ENCODE peak calls at places on chromosomes 7 and 10, in four cellular contexts. I is A549; P is MM.1S; V is effector memory CD4-positive, alpha-beta T cell. Y is an unnamed sample.

GRCh38 chr10:55509168-55509567 is 708.1 kb upstream of the PCDH15 start:
- DNase-seq in I (no peak), P (peak; percentile 51), V (no peak), Y (no peak)

GRCh38 chr7:102891693-102892261 is 21.0 kb upstream of the LRRC17 start:
- DNase-seq in I (peak; percentile 53), P (no peak), V (no peak), Y (no peak)

GRCh38 chr7:32892521-32893224 is 1.1 kb upstream of the KBTBD2 start:
- DNase-seq in I (no peak), P (peak; percentile 55), V (no peak), Y (peak; percentile 25)

GRCh38 chr10:77279207-77279606 is 358.4 kb downstream of the KCNMA1 start:
- DNase-seq in I (no peak), P (no peak), V (no peak), Y (no peak)

GRCh38 chr7:132004528-132004927 is 448.1 kb upstream of the PODXL start:
- DNase-seq in I (no peak), P (no peak), V (no peak), Y (peak; percentile 53)

GRCh38 chr10:1661861-1662260 is 75.5 kb downstream of the ADARB2 start:
- DNase-seq in I (no peak), P (no peak), V (no peak), Y (no peak)

GRCh38 chr10:68163735-68164134 is 54.4 kb downstream of the MYPN start:
- DNase-seq in I (no peak), P (no peak), V (no peak), Y (no peak)

GRCh38 chr10:48682265-48682664 is 2.4 kb upstream of the WDFY4 start:
- DNase-seq in I (no peak), P (no peak), V (no peak), Y (no peak)

GRCh38 chr7:15684834-15685233 is 1.6 kb downstream of the MEOX2 start:
- DNase-seq in I (no peak), P (no peak), V (no peak), Y (no peak)

GRCh38 chr7:143408686-143409551 is at the start of gene EPHA1:
- DNase-seq in I (peak; percentile 65), P (peak; percentile 90), V (peak; percentile 32), Y (peak; percentile 96)

GRCh38 chr7:116952640-116953371 is 495 bp upstream of the ST7 start:
- DNase-seq in I (peak; percentile 21), P (peak; percentile 85), V (no peak), Y (peak; percentile 82)

GRCh38 chr10:62582098-62582705 is 208.0 kb downstream of the ZNF365 start:
- DNase-seq in I (no peak), P (no peak), V (no peak), Y (no peak)

GRCh38 chr7:97503367-97504094 is 228.4 kb upstream of the TAC1 start:
- DNase-seq in I (no peak), P (no peak), V (no peak), Y (no peak)

GRCh38 chr7:23570592-23571200 is 26.5 kb upstream of the CCDC126 start:
- DNase-seq in I (peak; percentile 67), P (peak; percentile 71), V (peak; percentile 28), Y (peak; percentile 88)

GRCh38 chr10:4725917-4726606 is 99.9 kb upstream of the AKR1E2 start:
- DNase-seq in I (peak; percentile 26), P (no peak), V (no peak), Y (no peak)

GRCh38 chr7:7177044-7177517 is 5.3 kb upstream of the C1GALT1 start:
- DNase-seq in I (peak; percentile 51), P (no peak), V (no peak), Y (peak; percentile 92)

GRCh38 chr10:126955934-126956711 is 50.9 kb downstream of the DOCK1 start:
- DNase-seq in I (no peak), P (no peak), V (no peak), Y (no peak)

GRCh38 chr10:8628351-8628750 is 573.9 kb downstream of the GATA3 start:
- DNase-seq in I (peak; percentile 8), P (no peak), V (no peak), Y (peak; percentile 32)

GRCh38 chr7:95811846-95812445 is 39.6 kb downstream of the DYNC1I1 start:
- DNase-seq in I (no peak), P (no peak), V (no peak), Y (no peak)

GRCh38 chr10:10816453-10816852 is 201.2 kb upstream of the CELF2 start:
- DNase-seq in I (no peak), P (no peak), V (no peak), Y (no peak)

GRCh38 chr10:125263551-125263950 is 103.2 kb upstream of the CTBP2 start:
- DNase-seq in I (peak; percentile 46), P (no peak), V (no peak), Y (peak; percentile 97)

GRCh38 chr7:3309140-3309539 is 8.1 kb downstream of the SDK1 start:
- DNase-seq in I (no peak), P (no peak), V (no peak), Y (no peak)

GRCh38 chr10:69419096-69419760 is 2.5 kb upstream of the TACR2 start:
- DNase-seq in I (no peak), P (no peak), V (no peak), Y (no peak)

GRCh38 chr7:98740643-98741042 is 123.6 kb downstream of the NPTX2 start:
- DNase-seq in I (no peak), P (no peak), V (no peak), Y (no peak)

GRCh38 chr10:65320256-65321026 is 1605.4 kb upstream of the LRRTM3 start:
- DNase-seq in I (no peak), P (no peak), V (no peak), Y (peak; percentile 27)

GRCh38 chr10:5206799-5207198 is 10.2 kb downstream of the AKR1C4 start:
- DNase-seq in I (no peak), P (no peak), V (no peak), Y (no peak)

GRCh38 chr7:30800785-30801252 is 29.6 kb downstream of the MINDY4 start:
- DNase-seq in I (peak; percentile 79), P (peak; percentile 52), V (no peak), Y (peak; percentile 74)

GRCh38 chr10:121978511-121978910 is 3.5 kb upstream of the NSMCE4A start:
- DNase-seq in I (no peak), P (no peak), V (no peak), Y (no peak)

GRCh38 chr7:21276471-21277035 is 151.3 kb upstream of the SP4 start:
- DNase-seq in I (no peak), P (no peak), V (no peak), Y (peak; percentile 49)

DNA sequence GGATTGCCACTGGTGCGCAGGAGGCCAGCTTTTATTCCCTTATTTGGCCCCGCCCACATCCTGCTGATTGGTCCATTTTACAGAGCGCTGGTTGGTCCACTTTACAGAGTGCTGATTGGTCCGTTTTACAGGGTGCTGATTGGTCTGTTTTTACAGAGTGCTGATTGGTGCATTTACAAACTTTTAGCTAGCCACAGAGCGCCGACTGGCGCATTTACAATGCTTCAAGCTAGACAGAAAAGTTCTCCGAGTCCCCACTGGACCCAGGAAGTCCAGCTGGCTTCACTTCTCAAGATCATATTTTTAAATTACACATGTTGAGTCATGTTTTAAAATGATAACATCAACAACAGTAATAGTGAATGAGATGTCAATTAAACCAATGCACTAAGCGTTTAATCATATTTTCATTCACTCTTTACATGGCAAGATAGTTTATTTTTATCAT is 128.3 kb downstream of the CUBN start:
- DNase-seq in I (no peak), P (no peak), V (no peak), Y (no peak)
- H3K4me1 ChIP-seq in I (no peaks in the 10 kb centered on the region), P (peaks cover 20% of the 10 kb centered on the region), V (peaks cover 28% of the 10 kb centered on the region), Y (peaks cover 9% of the 10 kb centered on the region)

GRCh38 chr7:130904031-130904757 is 170.2 kb upstream of the KLF14 start:
- DNase-seq in I (peak; percentile 80), P (no peak), V (no peak), Y (peak; percentile 77)

GRCh38 chr7:130901209-130901783 is 167.3 kb upstream of the KLF14 start:
- DNase-seq in I (peak; percentile 74), P (no peak), V (no peak), Y (no peak)

GRCh38 chr7:130904792-130905191 is 170.8 kb upstream of the KLF14 start:
- DNase-seq in I (no peak), P (no peak), V (no peak), Y (no peak)

GRCh38 chr7:130902755-130903357 is 168.8 kb upstream of the KLF14 start:
- DNase-seq in I (no peak), P (no peak), V (no peak), Y (no peak)

DNA sequence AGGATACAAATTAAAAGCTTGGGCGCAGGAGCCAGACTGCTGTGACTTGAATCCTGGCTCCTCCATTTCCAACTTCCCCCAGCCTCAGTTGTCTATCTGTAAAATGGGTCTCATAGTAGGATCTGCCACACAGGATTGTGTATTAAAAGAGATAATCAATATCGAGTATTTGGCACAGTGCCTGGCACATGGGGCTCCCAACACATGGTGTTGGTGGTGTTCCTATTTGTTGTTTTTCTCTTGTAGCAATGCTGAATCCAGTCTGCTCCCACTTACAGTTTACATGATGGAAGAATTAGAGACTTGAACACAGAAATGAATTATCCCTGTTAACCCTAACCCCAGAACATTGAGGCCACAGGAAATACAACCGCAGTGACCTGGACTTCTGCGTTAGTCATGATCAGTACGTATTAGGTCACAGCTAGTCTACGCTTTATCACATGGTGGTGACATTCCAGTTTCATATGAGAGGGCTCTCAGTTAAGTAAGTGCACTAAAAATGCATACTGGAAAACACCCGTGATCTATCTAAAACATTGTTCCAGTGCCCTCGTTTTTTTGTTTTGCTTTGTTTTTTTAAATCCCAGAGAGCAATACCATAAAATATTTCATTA is 169.5 kb upstream of the KLF14 start:
- DNase-seq in I (no peak), P (no peak), V (peak; percentile 50), Y (no peak)
- H3K4me1 ChIP-seq in I (peaks cover 94% of the 10 kb centered on the region), P (no peaks in the 10 kb centered on the region), V (peaks cover 19% of the 10 kb centered on the region), Y (no peaks in the 10 kb centered on the region)

GRCh38 chr7:50367098-50367497 is 62.6 kb downstream of the IKZF1 start:
- DNase-seq in I (no peak), P (no peak), V (no peak), Y (no peak)
- H3K4me1 ChIP-seq in I (no peaks in the 10 kb centered on the region), P (no peaks in the 10 kb centered on the region), V (peaks cover 81% of the 10 kb centered on the region), Y (peaks cover 2% of the 10 kb centered on the region)

DNA sequence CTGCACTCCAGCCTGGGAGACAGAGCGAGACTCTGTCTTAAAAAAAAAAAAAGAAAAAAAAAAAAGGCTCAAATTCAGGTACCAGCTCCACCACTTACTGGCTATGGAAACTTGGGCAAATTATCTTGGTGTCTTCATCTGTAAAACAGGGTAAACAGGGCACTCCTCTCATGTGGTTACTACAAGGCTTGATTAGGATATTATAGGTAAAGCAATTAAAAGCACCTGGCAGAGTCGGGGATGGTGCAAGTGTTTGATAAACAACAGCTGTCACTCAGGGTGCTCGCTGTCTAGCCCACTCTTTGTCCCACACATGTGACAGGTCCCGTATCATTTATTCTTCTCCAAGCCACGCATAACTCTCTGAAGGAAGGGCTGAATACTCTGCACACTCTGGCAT is 96.9 kb downstream of the SORBS1 start:
- DNase-seq in I (no peak), P (no peak), V (no peak), Y (no peak)
- H3K4me1 ChIP-seq in I (no peaks in the 10 kb centered on the region), P (no peaks in the 10 kb centered on the region), V (no peaks in the 10 kb centered on the region), Y (peaks cover 14% of the 10 kb centered on the region)

Y was measured in mesendoderm.